ENCODE peak calls at places on chromosomes 5 and 9, in seven cellular contexts. H, E, T, B, Q, L and C are unnamed samples.

GRCh38 chr5:143812085-143812705 is at the start of gene HMHB1:
- DNase-seq in E (no peak), B (no peak), T (no peak), H (no peak), L (no peak), Q (no peak), C (no peak)

GRCh38 chr5:179375236-179375685 is 30.0 kb upstream of the ADAMTS2 start:
- DNase-seq in B (no peak), L (no peak), T (no peak), E (peak; percentile 10), Q (no peak), H (no peak), C (peak; percentile 19)

GRCh38 chr9:129245276-129245675 is 67.2 kb upstream of the IER5L start:
- DNase-seq in Q (no peak), B (peak; percentile 46), T (no peak), L (no peak), E (no peak), H (no peak), C (no peak)

GRCh38 chr5:170860818-170861217 is 1.0 kb upstream of the RANBP17 start:
- DNase-seq in E (no peak), H (no peak), Q (no peak), B (no peak), L (no peak), T (no peak), C (no peak)

GRCh38 chr5:59592101-59592500 is 301.4 kb downstream of the PDE4D start:
- DNase-seq in Q (no peak), L (no peak), E (no peak), H (no peak), T (no peak), B (peak; percentile 25), C (no peak)

GRCh38 chr9:128297221-128297773 is 21.2 kb downstream of the SWI5 start:
- DNase-seq in L (no peak), Q (no peak), H (no peak), B (no peak), T (no peak), E (peak; percentile 74), C (peak; percentile 61)

GRCh38 chr5:171152382-171152781 is 156.7 kb upstream of the TLX3 start:
- DNase-seq in E (no peak), B (peak; percentile 54), L (no peak), T (peak; percentile 2), Q (no peak), H (peak; percentile 22), C (no peak)

GRCh38 chr5:65209341-65209740 is 272.4 kb downstream of the ADAMTS6 start:
- DNase-seq in Q (no peak), E (no peak), L (no peak), H (no peak), B (peak; percentile 96), T (no peak), C (no peak)

GRCh38 chr9:35140097-35140496 is 21.7 kb upstream of the UNC13B start:
- DNase-seq in B (no peak), T (no peak), Q (no peak), L (no peak), H (no peak), E (no peak), C (no peak)

GRCh38 chr5:41877408-41877807 is 7.2 kb upstream of the OXCT1 start:
- DNase-seq in B (no peak), Q (no peak), H (no peak), T (no peak), E (no peak), L (no peak), C (no peak)

GRCh38 chr5:158032246-158032645 is 173.3 kb upstream of the CLINT1 start:
- DNase-seq in E (no peak), Q (no peak), H (no peak), T (no peak), L (no peak), B (no peak), C (no peak)

GRCh38 chr9:89576404-89576824 is 28.4 kb upstream of the GADD45G start:
- DNase-seq in T (peak; percentile 38), H (peak; percentile 18), Q (no peak), E (peak; percentile 27), L (no peak), B (peak; percentile 50), C (no peak)

GRCh38 chr5:103461223-103461622 is 101.4 kb downstream of the NUDT12 start:
- DNase-seq in H (peak; percentile 16), T (no peak), B (peak; percentile 64), Q (no peak), L (no peak), E (no peak), C (no peak)

GRCh38 chr5:15383469-15383868 is 116.5 kb upstream of the FBXL7 start:
- DNase-seq in T (no peak), B (peak; percentile 28), L (no peak), E (no peak), Q (no peak), H (no peak), C (no peak)

GRCh38 chr5:36692791-36693763 is 86.7 kb downstream of the SLC1A3 start:
- DNase-seq in E (peak; percentile 77), Q (peak; percentile 60), B (peak; percentile 53), H (peak; percentile 51), T (peak; percentile 59), L (peak; percentile 30), C (peak; percentile 65)

GRCh38 chr5:113520429-113520828 is 6.9 kb downstream of the YTHDC2 start:
- DNase-seq in H (no peak), L (no peak), E (no peak), T (no peak), Q (no peak), B (peak; percentile 70), C (no peak)

GRCh38 chr9:2916382-2916985 is 72.6 kb upstream of the PUM3 start:
- DNase-seq in L (no peak), H (no peak), Q (no peak), E (no peak), T (no peak), B (no peak), C (no peak)

GRCh38 chr5:33401482-33402390 is 39.0 kb upstream of the TARS1 start:
- DNase-seq in L (no peak), H (peak; percentile 19), Q (no peak), B (peak; percentile 64), E (no peak), T (no peak), C (no peak)

GRCh38 chr9:122510502-122510901 is at the start of gene OR1J2:
- DNase-seq in T (no peak), L (no peak), B (no peak), Q (no peak), E (no peak), H (no peak), C (no peak)

GRCh38 chr5:35046754-35047153 is 995 bp downstream of the AGXT2 start:
- DNase-seq in B (peak; percentile 99), L (no peak), H (no peak), Q (no peak), T (no peak), E (no peak), C (no peak)

GRCh38 chr9:122036988-122037387 is 56.1 kb downstream of the TTLL11 start:
- DNase-seq in B (peak; percentile 68), T (no peak), E (no peak), Q (no peak), L (no peak), H (no peak), C (no peak)

GRCh38 chr5:26329562-26330189 is 708.7 kb downstream of the CDH9 start:
- DNase-seq in E (no peak), Q (no peak), B (no peak), L (no peak), T (no peak), H (no peak), C (no peak)

GRCh38 chr5:177403194-177403825 is 2.8 kb upstream of the PFN3 start:
- DNase-seq in H (no peak), E (no peak), Q (peak; percentile 58), L (no peak), T (peak; percentile 54), B (peak; percentile 12), C (peak; percentile 40)

GRCh38 chr9:16031486-16031885 is 478.6 kb downstream of the CCDC171 start:
- DNase-seq in L (no peak), Q (no peak), T (no peak), E (no peak), H (no peak), B (no peak), C (no peak)

GRCh38 chr5:60529001-60529400 is 171.0 kb downstream of the DEPDC1B start:
- DNase-seq in E (no peak), B (no peak), L (no peak), H (no peak), Q (no peak), T (no peak), C (no peak)

GRCh38 chr9:96027271-96028131 is 152.0 kb downstream of the ERCC6L2 start:
- DNase-seq in B (no peak), Q (no peak), E (no peak), H (no peak), T (no peak), L (no peak), C (no peak)

GRCh38 chr5:172113036-172113435 is 75.0 kb downstream of the STK10 start:
- DNase-seq in Q (peak; percentile 53), E (no peak), L (no peak), H (no peak), B (no peak), T (no peak), C (no peak)

GRCh38 chr5:173757817-173758216 is 130.3 kb upstream of the CPEB4 start:
- DNase-seq in B (no peak), E (no peak), L (no peak), Q (no peak), T (no peak), H (no peak), C (no peak)

GRCh38 chr9:101419863-101420262 is 15.7 kb downstream of the ALDOB start:
- DNase-seq in L (no peak), E (no peak), Q (no peak), T (no peak), B (no peak), H (no peak), C (no peak)

GRCh38 chr9:35918780-35919179 is 9.5 kb downstream of the SPAAR start:
- DNase-seq in Q (no peak), E (no peak), H (no peak), L (no peak), T (no peak), B (no peak), C (no peak)

GRCh38 chr5:69189162-69190086 is at the start of gene CENPH:
- DNase-seq in Q (peak; percentile 93), T (peak; percentile 94), H (peak; percentile 81), B (peak; percentile 88), L (peak; percentile 86), E (peak; percentile 91), C (peak; percentile 90)
- TF ChIP-seq POLR2A in Q (no peak), T (peak; percentile 60), H (peak; percentile 78), B (peak; percentile 80), L (no peak), E (no peak), C (no peak)

GRCh38 chr9:137402752-137403151 is 20.2 kb downstream of the EXD3 start:
- DNase-seq in B (no peak), T (no peak), H (no peak), E (no peak), Q (no peak), L (no peak), C (no peak)
- TF ChIP-seq POLR2A in B (no peak), T (no peak), H (no peak), E (no peak), Q (no peak), L (no peak), C (no peak)

GRCh38 chr9:136723362-136723976 is 11.1 kb downstream of the DIPK1B start:
- DNase-seq in H (no peak), B (no peak), T (no peak), Q (no peak), E (no peak), L (no peak), C (no peak)
- TF ChIP-seq POLR2A in H (no peak), B (no peak), T (peak; percentile 0), Q (no peak), E (no peak), L (no peak), C (no peak)

GRCh38 chr9:33510264-33511183 is 13.5 kb upstream of the ANKRD18B start:
- DNase-seq in L (peak; percentile 37), E (peak; percentile 67), Q (peak; percentile 39), H (no peak), B (peak; percentile 62), T (peak; percentile 51), C (peak; percentile 65)
- TF ChIP-seq POLR2A in L (no peak), E (no peak), Q (no peak), H (peak; percentile 51), B (peak; percentile 83), T (peak; percentile 82), C (no peak)